ENCODE peak calls at places on chromosomes 11 and 22, in ten cellular contexts. J, N, S, K, A, U, E, P, H and C are unnamed samples. For H3K4me1, the result is how much of the 10 kb centered on the place peaks cover.

GRCh38 chr22:40533712-40534378 is 102.7 kb downstream of the MRTFA start:
- DNase-seq in N (no peak), K (no peak), P (no peak), S (no peak), J (no peak), U (peak), H (no peak), E (peak), A (no peak), C (no peak)

GRCh38 chr11:62337682-62338181 is 484 bp downstream of the ASRGL1 start:
- DNase-seq in P (peak), H (peak), A (peak), N (no peak), U (no peak), J (no peak), K (peak), S (peak), E (no peak), C (peak)

GRCh38 chr22:22877523-22878210 is 9.9 kb upstream of the IGLL5 start:
- DNase-seq in N (peak), S (peak), P (peak), E (peak), J (no peak), U (peak), K (peak), A (peak), H (peak), C (peak)

GRCh38 chr11:3816673-3817072 is 8.3 kb downstream of the PGAP2 start:
- DNase-seq in N (no peak), S (no peak), A (no peak), E (no peak), J (no peak), K (no peak), P (no peak), U (no peak), H (no peak), C (peak)

GRCh38 chr11:13423372-13423771 is 39.6 kb downstream of the BTBD10 start:
- DNase-seq in N (no peak), H (no peak), P (no peak), A (no peak), K (no peak), U (no peak), E (no peak), J (no peak), S (no peak), C (no peak)

GRCh38 chr11:67416416-67417335 is 1.2 kb downstream of the CARNS1 start:
- DNase-seq in N (no peak), S (peak), E (no peak), K (no peak), J (no peak), P (peak), A (no peak), H (no peak), U (peak), C (peak)

GRCh38 chr11:66443602-66444001 is 5.0 kb upstream of the MRPL11 start:
- DNase-seq in S (no peak), U (no peak), P (no peak), H (no peak), E (peak), A (no peak), K (no peak), J (no peak), N (peak), C (no peak)

GRCh38 chr22:44047891-44048301 is 23.8 kb downstream of the PARVB start:
- DNase-seq in A (no peak), S (no peak), H (no peak), J (no peak), E (no peak), N (no peak), U (no peak), P (no peak), K (no peak), C (no peak)

GRCh38 chr11:73380321-73380720 is 4.1 kb downstream of the RELT start:
- DNase-seq in S (no peak), J (no peak), E (no peak), N (no peak), K (no peak), H (no peak), P (no peak), A (no peak), U (no peak), C (peak)

GRCh38 chr22:46074771-46075551 is 75.4 kb upstream of the PPARA start:
- DNase-seq in H (peak), A (peak), S (peak), P (no peak), E (no peak), K (peak), N (no peak), J (no peak), U (no peak), C (peak)

GRCh38 chr11:123316003-123316402 is 114.1 kb upstream of the GRAMD1B start:
- DNase-seq in N (no peak), K (no peak), U (no peak), A (no peak), S (no peak), E (peak), J (no peak), P (no peak), H (no peak), C (no peak)

GRCh38 chr11:129267716-129268115 is 75.6 kb upstream of the ARHGAP32 start:
- DNase-seq in N (no peak), P (no peak), J (no peak), H (no peak), U (no peak), K (no peak), S (no peak), E (no peak), A (no peak), C (no peak)

GRCh38 chr22:46004105-46004866 is 27.3 kb upstream of the WNT7B start:
- DNase-seq in S (no peak), U (no peak), N (no peak), H (no peak), P (no peak), E (no peak), K (peak), A (peak), J (no peak), C (peak)

GRCh38 chr11:111764621-111765020 is 1.6 kb downstream of the PPP2R1B start:
- DNase-seq in S (no peak), H (no peak), E (peak), A (no peak), N (no peak), K (no peak), U (no peak), P (no peak), J (no peak), C (no peak)

GRCh38 chr11:88886796-88887195 is 179.0 kb downstream of the GRM5 start:
- DNase-seq in U (no peak), P (no peak), N (peak), K (no peak), S (no peak), J (no peak), E (peak), A (no peak), H (no peak), C (no peak)

GRCh38 chr11:61475433-61475832 is 33.1 kb upstream of the LRRC10B start:
- DNase-seq in U (no peak), A (no peak), N (no peak), S (no peak), J (no peak), E (no peak), H (no peak), P (no peak), K (no peak), C (no peak)

GRCh38 chr22:46533434-46533833 is 4.0 kb downstream of the CELSR1 start:
- DNase-seq in P (peak), S (no peak), H (no peak), N (no peak), K (no peak), E (no peak), A (no peak), J (no peak), U (no peak), C (no peak)

GRCh38 chr11:45580399-45580798 is 85.0 kb downstream of the CHST1 start:
- DNase-seq in H (no peak), S (no peak), E (peak), K (no peak), P (no peak), U (no peak), J (no peak), A (no peak), N (no peak), C (no peak)

GRCh38 chr11:45576461-45577215 is 88.8 kb downstream of the CHST1 start:
- DNase-seq in E (no peak), S (no peak), A (no peak), N (no peak), U (no peak), J (no peak), K (no peak), P (no peak), H (no peak), C (no peak)

GRCh38 chr11:45573728-45574127 is 91.7 kb downstream of the CHST1 start:
- DNase-seq in K (no peak), E (no peak), U (no peak), N (no peak), J (no peak), A (no peak), H (no peak), S (no peak), P (no peak), C (no peak)

GRCh38 chr11:45577755-45578154 is 87.7 kb downstream of the CHST1 start:
- DNase-seq in J (no peak), E (no peak), A (no peak), U (no peak), K (no peak), S (no peak), N (no peak), H (no peak), P (no peak), C (no peak)

DNA sequence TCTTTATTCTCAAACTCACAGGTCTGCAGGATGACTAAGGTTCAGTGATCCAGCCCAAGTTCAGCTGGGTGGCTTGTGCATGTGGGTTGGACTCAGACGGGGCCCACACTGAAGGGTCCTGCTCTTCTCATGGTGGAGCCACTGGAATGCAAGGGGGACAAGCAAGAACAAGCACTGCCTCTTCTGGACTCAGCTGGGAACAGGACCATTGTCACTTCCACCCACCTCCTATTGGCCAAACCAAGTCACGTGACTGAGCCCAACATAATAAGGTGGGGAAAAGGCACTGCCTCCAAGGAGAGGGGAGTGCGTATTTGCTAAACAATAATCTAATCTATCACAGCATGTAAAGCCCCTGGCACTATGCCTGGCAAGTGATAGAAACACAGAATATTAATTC is 87.1 kb downstream of the CHST1 start:
- DNase-seq in S (no peak), U (no peak), P (no peak), A (no peak), H (no peak), E (no peak), J (no peak), K (no peak), N (no peak), C (peak)
- H3K4me1 ChIP-seq in S (under half), U (under half), P (under half), A (under half), H (under half), E (under half), J (under half), K (under half), N (under half), C (under half)

DNA sequence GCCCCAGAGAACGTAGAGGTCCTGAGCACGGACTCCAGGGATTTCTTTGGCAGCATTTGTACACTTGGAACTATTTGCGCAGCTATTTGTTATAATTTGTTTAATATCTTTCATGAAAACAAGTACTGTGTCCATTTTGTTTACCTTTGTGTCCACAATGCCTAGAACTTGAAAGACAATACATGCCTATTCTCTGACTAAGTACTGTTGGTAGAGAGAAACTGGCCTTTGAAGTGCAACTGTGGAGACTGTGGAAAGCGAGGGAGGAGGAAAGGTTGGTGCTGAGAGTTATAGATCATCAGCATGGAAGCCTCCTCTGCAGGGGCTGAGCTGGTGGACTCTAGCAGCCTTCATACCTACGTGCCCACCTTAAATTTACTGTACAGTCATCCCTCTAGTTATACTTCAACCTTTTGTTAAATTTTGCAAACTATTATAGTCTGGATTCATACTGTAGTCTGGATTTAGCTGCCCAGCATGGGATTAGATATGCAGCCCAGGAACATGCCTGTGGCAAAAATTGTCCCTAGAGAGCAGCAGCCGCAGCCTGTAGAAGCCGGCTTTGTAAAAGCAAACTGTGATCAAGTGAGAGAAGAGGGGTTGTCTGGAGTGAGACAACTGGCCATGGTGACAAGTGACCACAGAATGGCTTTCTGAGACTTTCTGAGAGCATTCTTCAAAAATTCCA is 24.2 kb upstream of the YAP1 start:
- DNase-seq in N (peak), K (no peak), H (no peak), U (no peak), A (no peak), E (peak), P (no peak), S (no peak), J (no peak), C (no peak)
- TF ChIP-seq POLR2A in N (no peak), K (no peak), H (no peak), U (no peak), A (no peak), E (no peak), P (no peak), S (no peak), J (no peak), C (no peak)

GRCh38 chr11:21546715-21547114 is 646.2 kb upstream of the ANO5 start:
- DNase-seq in N (no peak), K (no peak), P (no peak), J (no peak), U (no peak), A (no peak), E (no peak), S (no peak), H (no peak), C (no peak)
- H3K27ac ChIP-seq in N (no peak), K (no peak), P (no peak), J (no peak), U (no peak), A (no peak), E (no peak), S (no peak), H (no peak), C (no peak)

GRCh38 chr11:114353448-114353847 is 46.9 kb downstream of the C11orf71 start:
- DNase-seq in E (peak), P (no peak), A (no peak), U (no peak), K (no peak), J (no peak), S (no peak), H (no peak), N (no peak), C (no peak)
- H3K4me1 ChIP-seq in E (under half), P (under half), A (under half), U (under half), K (under half), J (under half), S (under half), H (under half), N (under half), C (under half)

GRCh38 chr11:43643898-43644625 is 36.5 kb upstream of the HSD17B12 start:
- DNase-seq in J (peak), E (peak), K (peak), P (peak), U (peak), S (peak), A (peak), N (peak), H (peak), C (peak)
- TF ChIP-seq POLR2A in J (no peak), E (peak), K (peak), P (no peak), U (no peak), S (no peak), A (peak), N (no peak), H (no peak), C (no peak)

GRCh38 chr11:116901211-116901610 is 63.8 kb upstream of the APOA1 start:
- DNase-seq in U (no peak), E (no peak), A (no peak), H (no peak), J (no peak), N (no peak), K (no peak), P (no peak), S (no peak), C (no peak)
- H3K27ac ChIP-seq in U (no peak), E (no peak), A (no peak), H (no peak), J (no peak), N (no peak), K (no peak), P (no peak), S (no peak), C (no peak)

GRCh38 chr22:26587991-26588613 is 1.8 kb downstream of the TPST2 start:
- DNase-seq in H (no peak), K (no peak), A (no peak), U (no peak), S (no peak), E (no peak), P (no peak), N (no peak), J (no peak), C (no peak)

GRCh38 chr22:26586556-26587325 is 3.2 kb downstream of the TPST2 start:
- DNase-seq in K (no peak), U (no peak), S (no peak), A (no peak), N (no peak), J (no peak), H (peak), E (no peak), P (no peak), C (peak)

GRCh38 chr22:26584010-26584409 is 5.9 kb downstream of the TPST2 start:
- DNase-seq in U (no peak), S (no peak), A (no peak), K (no peak), N (no peak), P (no peak), H (no peak), J (no peak), E (no peak), C (peak)

GRCh38 chr22:26581769-26582168 is 8.2 kb downstream of the TPST2 start:
- DNase-seq in N (no peak), U (no peak), S (no peak), E (no peak), P (no peak), A (no peak), J (no peak), H (no peak), K (no peak), C (peak)

DNA sequence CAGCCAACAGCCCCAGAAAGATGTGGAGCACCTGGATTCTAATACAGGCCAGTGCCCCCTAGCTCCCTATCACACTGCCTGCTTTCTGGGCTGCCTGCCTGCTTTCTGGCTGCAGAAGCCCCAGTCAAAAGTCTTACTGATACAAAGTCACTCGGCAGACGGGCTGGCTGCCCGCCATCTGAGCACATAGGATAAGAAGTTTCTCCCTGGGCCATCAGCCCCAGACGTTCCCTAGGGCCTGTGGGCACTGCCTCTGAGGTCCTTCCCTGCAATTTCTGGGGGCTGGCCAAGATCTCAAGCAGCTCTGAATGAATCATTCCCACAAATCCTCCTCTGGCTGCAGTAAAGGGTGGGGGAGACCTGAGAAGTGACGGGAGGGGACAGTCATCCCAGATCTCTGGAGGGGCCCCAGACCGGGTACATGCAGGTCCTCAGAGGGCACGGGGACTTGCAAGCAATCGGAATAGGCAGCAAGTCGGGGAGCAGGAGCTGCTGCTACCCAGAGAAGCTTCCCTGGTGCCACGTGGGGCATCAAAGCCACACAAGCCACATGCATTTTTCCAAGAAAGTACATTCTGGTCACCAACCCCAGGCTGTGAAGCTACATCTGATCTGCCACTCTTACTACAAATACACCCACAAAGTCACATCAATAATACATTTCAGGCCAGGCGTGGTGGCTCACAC is 4.7 kb downstream of the TPST2 start:
- DNase-seq in K (peak), J (no peak), H (peak), N (no peak), P (no peak), A (peak), U (no peak), S (peak), E (peak), C (peak)
- H3K4me1 ChIP-seq in K (under half), J (under half), H (under half), N (under half), P (under half), A (under half), U (under half), S (under half), E (under half), C (half or more)

GRCh38 chr22:38192475-38192863 is 9.3 kb upstream of the MAFF start:
- DNase-seq in N (no peak), A (no peak), H (no peak), P (no peak), S (no peak), E (no peak), U (no peak), J (no peak), K (no peak), C (no peak)
- TF ChIP-seq POLR2A in N (no peak), A (no peak), H (no peak), P (no peak), S (no peak), E (no peak), U (no peak), J (no peak), K (no peak), C (no peak)

DNA sequence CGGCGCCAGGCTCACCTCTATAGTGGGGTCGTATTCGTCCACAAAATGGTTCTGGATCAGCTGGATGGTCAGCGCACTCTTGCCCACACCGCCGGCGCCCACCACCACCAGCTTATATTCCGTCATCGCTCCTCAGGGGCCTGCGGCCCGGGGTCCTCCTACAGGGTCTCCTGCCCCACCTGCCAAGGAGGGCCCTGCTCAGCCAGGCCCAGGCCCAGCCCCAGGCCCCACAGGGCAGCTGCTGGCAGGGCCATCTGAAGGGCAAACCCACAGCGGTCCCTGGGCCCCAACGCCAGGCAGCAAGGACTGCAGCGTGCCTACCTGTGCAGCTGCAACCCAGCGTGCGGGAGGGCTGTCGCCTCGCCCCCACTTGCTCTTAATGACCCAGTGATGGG is 1.2 kb downstream of the HRAS start:
- DNase-seq in E (no peak), H (no peak), K (no peak), S (no peak), N (no peak), A (no peak), U (no peak), J (no peak), P (no peak), C (no peak)
- H3K27ac ChIP-seq in E (peak), H (no peak), K (no peak), S (no peak), N (peak), A (no peak), U (no peak), J (peak), P (no peak), C (no peak)